ENCODE peak calls at places on chromosome 9, in nine cellular contexts. Z is ACHN; G is stimulated activated CD4-positive, alpha-beta T cell treated with anti-CD3 and anti-CD28 coated beads, TNF-alpha, amount 100 ng/mL, for 24 hours; L is HFFc6; I is HuH-7; Y is IMR-90; V is mucosa of descending colon; C is stomach; X is GM20000. Q is an unnamed sample.

GRCh38 chr9:22208846-22209585 is 199.9 kb upstream of the CDKN2B start:
- DNase-seq in C (no peak), G (no peak), Z (peak; percentile 22), V (no peak), X (no peak), L (no peak), I (no peak), Y (no peak), Q (no peak)

GRCh38 chr9:91659529-91660294 is 236.1 kb upstream of the NFIL3 start:
- DNase-seq in L (peak; percentile 34), Z (peak; percentile 5), X (no peak), I (peak; percentile 29), C (no peak), G (no peak), Y (peak; percentile 55), V (no peak), Q (no peak)

GRCh38 chr9:95425910-95426551 is 90.7 kb downstream of the PTCH1 start:
- DNase-seq in C (no peak), Z (peak; percentile 77), X (no peak), I (peak; percentile 34), Y (peak; percentile 74), L (no peak), V (peak; percentile 64), G (no peak), Q (no peak)

GRCh38 chr9:134187110-134187531 is 22.8 kb upstream of the RNU6ATAC start:
- DNase-seq in G (no peak), I (no peak), Y (no peak), V (peak; percentile 20), L (no peak), C (no peak), Z (no peak), X (no peak), Q (no peak)

GRCh38 chr9:84697494-84698114 is 28.1 kb downstream of the NTRK2 start:
- DNase-seq in C (peak; percentile 67), V (peak; percentile 88), Y (peak; percentile 6), X (peak; percentile 65), I (peak; percentile 48), L (peak; percentile 42), G (peak; percentile 41), Z (peak; percentile 46), Q (peak; percentile 13)

GRCh38 chr9:34559616-34560546 is 29.6 kb downstream of the CNTFR start:
- DNase-seq in X (no peak), L (peak; percentile 41), Z (no peak), C (peak; percentile 59), Y (peak; percentile 59), G (no peak), I (peak; percentile 63), V (peak; percentile 76), Q (no peak)

GRCh38 chr9:99055384-99055783 is 49.5 kb upstream of the TGFBR1 start:
- DNase-seq in C (no peak), X (no peak), I (no peak), V (no peak), Z (no peak), L (no peak), G (no peak), Y (no peak), Q (no peak)

GRCh38 chr9:136154943-136155342 is 36.3 kb upstream of the TMEM250 start:
- DNase-seq in C (no peak), G (no peak), Z (no peak), L (no peak), X (no peak), I (no peak), V (no peak), Y (no peak), Q (no peak)

GRCh38 chr9:27053369-27054057 is 48.0 kb upstream of the LRRC19 start:
- DNase-seq in I (no peak), X (no peak), Z (no peak), L (no peak), G (no peak), C (no peak), V (no peak), Y (peak; percentile 34), Q (no peak)

GRCh38 chr9:89372230-89372816 is 54.0 kb downstream of the SECISBP2 start:
- DNase-seq in I (peak; percentile 26), Y (no peak), G (no peak), X (no peak), V (no peak), L (no peak), C (no peak), Z (no peak), Q (no peak)

GRCh38 chr9:68851657-68852056 is 146.6 kb downstream of the PIP5K1B start:
- DNase-seq in L (no peak), Z (no peak), G (no peak), X (no peak), I (no peak), C (no peak), V (no peak), Y (no peak), Q (no peak)

GRCh38 chr9:72800326-72800994 is 152.4 kb downstream of the ALDH1A1 start:
- DNase-seq in L (no peak), C (no peak), Y (no peak), Z (no peak), G (no peak), I (no peak), X (no peak), V (no peak), Q (no peak)

GRCh38 chr9:95736891-95737522 is 138.5 kb upstream of the ERCC6L2 start:
- DNase-seq in C (no peak), L (no peak), G (no peak), Y (no peak), I (no peak), X (no peak), Z (no peak), V (no peak), Q (no peak)

GRCh38 chr9:128625391-128626145 is 31.1 kb downstream of the DYNC2I2 start:
- DNase-seq in V (peak; percentile 39), Y (no peak), G (no peak), Z (no peak), L (no peak), X (no peak), I (no peak), C (no peak), Q (no peak)

GRCh38 chr9:123609844-123610243 is 253.8 kb downstream of the CRB2 start:
- DNase-seq in X (no peak), I (no peak), C (no peak), L (no peak), Y (no peak), V (no peak), Z (no peak), G (no peak), Q (peak; percentile 3)

GRCh38 chr9:76373173-76373771 is 21.0 kb downstream of the RFK start:
- DNase-seq in Z (no peak), Y (peak; percentile 80), C (peak; percentile 85), X (no peak), G (no peak), L (no peak), I (peak; percentile 69), V (peak; percentile 70), Q (no peak)

GRCh38 chr9:68515304-68516017 is 25.2 kb downstream of the TMEM252 start:
- DNase-seq in X (no peak), C (peak; percentile 32), L (peak; percentile 32), Z (no peak), Y (peak; percentile 87), I (no peak), V (no peak), G (no peak), Q (no peak)

GRCh38 chr9:99180662-99181061 is 41.1 kb downstream of the ALG2 start:
- DNase-seq in Y (no peak), X (no peak), Z (no peak), C (no peak), L (no peak), V (no peak), G (no peak), I (no peak), Q (no peak)

GRCh38 chr9:3900673-3901318 is 375.0 kb upstream of the RFX3 start:
- DNase-seq in G (no peak), I (no peak), L (no peak), C (no peak), V (no peak), Z (no peak), Y (no peak), X (no peak), Q (no peak)

GRCh38 chr9:75448281-75448680 is 360.0 kb downstream of the OSTF1 start:
- DNase-seq in L (no peak), V (no peak), G (no peak), C (no peak), Z (no peak), X (no peak), Y (no peak), I (no peak), Q (no peak)

GRCh38 chr9:134190232-134191121 is 26.1 kb upstream of the RNU6ATAC start:
- DNase-seq in I (no peak), G (no peak), V (peak; percentile 11), L (no peak), X (no peak), C (no peak), Z (no peak), Y (no peak), Q (no peak)

GRCh38 chr9:124934290-124934689 is 6.6 kb downstream of the GOLGA1 start:
- DNase-seq in Z (peak; percentile 18), V (no peak), X (peak; percentile 19), L (peak; percentile 60), I (no peak), C (no peak), G (no peak), Y (peak; percentile 73), Q (no peak)

GRCh38 chr9:125049212-125049611 is 94.1 kb downstream of the SCAI start:
- DNase-seq in I (no peak), L (no peak), V (no peak), Z (no peak), G (no peak), X (no peak), C (no peak), Y (peak; percentile 15), Q (no peak)

GRCh38 chr9:72789915-72790314 is 162.9 kb downstream of the ALDH1A1 start:
- DNase-seq in V (no peak), X (no peak), G (no peak), L (no peak), Y (no peak), I (no peak), C (no peak), Z (no peak), Q (no peak)

GRCh38 chr9:135329571-135330306 is 149.8 kb upstream of the PPP1R26 start:
- DNase-seq in X (no peak), V (no peak), I (no peak), Z (no peak), Y (no peak), L (no peak), C (no peak), G (no peak), Q (no peak)

GRCh38 chr9:111098093-111098492 is 59.8 kb upstream of the LPAR1 start:
- DNase-seq in Y (no peak), I (no peak), G (no peak), V (no peak), C (no peak), Z (no peak), L (no peak), X (no peak), Q (no peak)

Q was measured in substantia nigra.